ENCODE peak calls at places on chromosomes 7 and 10, in ten cellular contexts. A is left ventricle myocardium inferior, B is lower leg skin, K is GM06990, H is adrenal gland, R is brain microvascular endothelial cell, M is AG04450, G is PC-3, U is WERI-Rb-1, S is transverse colon. C is an unnamed sample.

GRCh38 chr7:21507627-21508343 is 35.1 kb upstream of the DNAH11 start:
- DNase-seq in K (no peak), S (peak; percentile 55), U (peak; percentile 47), H (peak; percentile 80), B (no peak), R (peak; percentile 52), A (no peak), M (peak; percentile 7), G (peak; percentile 74), C (no peak)

GRCh38 chr7:51315393-51316261 is 982 bp downstream of the COBL start:
- DNase-seq in H (no peak), A (peak; percentile 30), R (no peak), B (no peak), S (peak; percentile 78), M (no peak), G (peak; percentile 74), U (peak; percentile 28), K (no peak), C (no peak)

GRCh38 chr10:481636-482035 is 207.8 kb downstream of the DIP2C start:
- DNase-seq in H (peak; percentile 29), K (no peak), M (no peak), S (no peak), A (no peak), U (no peak), B (no peak), R (no peak), G (no peak), C (no peak)

GRCh38 chr7:110835889-110836288 is 255.0 kb upstream of the LRRN3 start:
- DNase-seq in G (no peak), H (no peak), U (no peak), B (no peak), M (no peak), A (no peak), K (no peak), R (no peak), S (no peak), C (no peak)

GRCh38 chr7:129872054-129872453 is 80.7 kb downstream of the UBE2H start:
- DNase-seq in A (no peak), R (no peak), H (no peak), U (no peak), K (no peak), G (peak; percentile 73), S (no peak), M (no peak), B (no peak), C (no peak)

GRCh38 chr7:8147760-8148463 is 114.1 kb downstream of the ICA1 start:
- DNase-seq in K (no peak), H (no peak), B (no peak), R (no peak), U (no peak), G (no peak), A (no peak), M (no peak), S (no peak), C (no peak)

GRCh38 chr7:55348502-55348901 is 16.6 kb upstream of the LANCL2 start:
- DNase-seq in U (no peak), G (peak; percentile 84), H (no peak), K (no peak), B (no peak), A (no peak), S (no peak), R (peak; percentile 19), M (no peak), C (peak; percentile 41)

GRCh38 chr7:124688991-124689390 is 76.6 kb downstream of the GPR37 start:
- DNase-seq in M (peak; percentile 68), U (no peak), R (peak; percentile 15), K (no peak), G (peak; percentile 44), B (no peak), H (no peak), A (no peak), S (no peak), C (no peak)

GRCh38 chr7:139937685-139938084 is 108.6 kb downstream of the TBXAS1 start:
- DNase-seq in A (peak; percentile 26), S (no peak), R (no peak), U (no peak), H (peak; percentile 32), K (no peak), B (no peak), M (no peak), G (no peak), C (no peak)

GRCh38 chr10:125823663-125824251 is 411 bp downstream of the BCCIP start:
- DNase-seq in M (no peak), K (peak; percentile 12), S (no peak), G (no peak), R (no peak), H (no peak), U (peak; percentile 12), B (no peak), A (no peak), C (no peak)

GRCh38 chr7:155918720-155919399 is 106.6 kb upstream of the SHH start:
- DNase-seq in R (peak; percentile 99), S (peak; percentile 72), M (peak; percentile 85), B (peak; percentile 16), G (peak; percentile 94), H (peak; percentile 76), K (no peak), A (peak; percentile 20), U (no peak), C (peak; percentile 90)

GRCh38 chr10:98055875-98056516 is 25.6 kb upstream of the CRTAC1 start:
- DNase-seq in G (peak; percentile 31), R (peak; percentile 4), B (no peak), U (no peak), M (no peak), H (no peak), K (no peak), A (no peak), S (no peak), C (no peak)

GRCh38 chr7:71133232-71133622 is 1.3 kb downstream of the GALNT17 start:
- DNase-seq in S (no peak), H (no peak), K (no peak), M (no peak), R (no peak), G (no peak), U (no peak), B (no peak), A (no peak), C (no peak)
- H3K4me3 ChIP-seq in S (no peak overlapping the region), H (no peak overlapping the region), K (no peak overlapping the region), M (no peak overlapping the region), R (no peak overlapping the region), G (no peak overlapping the region), U (no peak overlapping the region), B (no peak overlapping the region), A (peak overlapping the region; percentile 72), C (peak overlapping the region; percentile 52)

GRCh38 chr7:1925349-1925748 is 255.3 kb downstream of the ELFN1 start:
- DNase-seq in U (peak; percentile 79), G (peak; percentile 6), R (no peak), K (no peak), B (no peak), M (no peak), H (no peak), S (no peak), A (no peak), C (no peak)
- TF ChIP-seq CTCF in U (peak; percentile 72), G (peak; percentile 48), R (peak; percentile 48), K (no peak), B (no peak), M (peak; percentile 25), H (no peak), S (no peak), A (no peak), C (peak; percentile 16)

GRCh38 chr7:18798018-18798906 is 302.7 kb downstream of the HDAC9 start:
- DNase-seq in K (no peak), S (no peak), U (no peak), H (no peak), A (no peak), B (no peak), M (no peak), R (peak; percentile 34), G (no peak), C (peak; percentile 98)

GRCh38 chr7:18799899-18800298 is 304.4 kb downstream of the HDAC9 start:
- DNase-seq in R (no peak), S (no peak), G (no peak), A (no peak), M (no peak), B (no peak), K (no peak), U (no peak), H (no peak), C (no peak)

GRCh38 chr7:18792866-18793595 is 297.5 kb downstream of the HDAC9 start:
- DNase-seq in K (no peak), H (no peak), R (peak; percentile 49), S (no peak), M (peak; percentile 48), U (no peak), G (no peak), A (no peak), B (no peak), C (no peak)

GRCh38 chr7:18796216-18796615 is 300.7 kb downstream of the HDAC9 start:
- DNase-seq in M (no peak), A (no peak), U (no peak), B (no peak), G (no peak), S (no peak), H (no peak), K (no peak), R (no peak), C (no peak)
- H3K4me3 ChIP-seq in M (no peak overlapping the region), A (no peak overlapping the region), U (no peak overlapping the region), B (no peak overlapping the region), G (no peak overlapping the region), S (no peak overlapping the region), H (no peak overlapping the region), K (no peak overlapping the region), R (no peak overlapping the region), C (no peak overlapping the region)

DNA sequence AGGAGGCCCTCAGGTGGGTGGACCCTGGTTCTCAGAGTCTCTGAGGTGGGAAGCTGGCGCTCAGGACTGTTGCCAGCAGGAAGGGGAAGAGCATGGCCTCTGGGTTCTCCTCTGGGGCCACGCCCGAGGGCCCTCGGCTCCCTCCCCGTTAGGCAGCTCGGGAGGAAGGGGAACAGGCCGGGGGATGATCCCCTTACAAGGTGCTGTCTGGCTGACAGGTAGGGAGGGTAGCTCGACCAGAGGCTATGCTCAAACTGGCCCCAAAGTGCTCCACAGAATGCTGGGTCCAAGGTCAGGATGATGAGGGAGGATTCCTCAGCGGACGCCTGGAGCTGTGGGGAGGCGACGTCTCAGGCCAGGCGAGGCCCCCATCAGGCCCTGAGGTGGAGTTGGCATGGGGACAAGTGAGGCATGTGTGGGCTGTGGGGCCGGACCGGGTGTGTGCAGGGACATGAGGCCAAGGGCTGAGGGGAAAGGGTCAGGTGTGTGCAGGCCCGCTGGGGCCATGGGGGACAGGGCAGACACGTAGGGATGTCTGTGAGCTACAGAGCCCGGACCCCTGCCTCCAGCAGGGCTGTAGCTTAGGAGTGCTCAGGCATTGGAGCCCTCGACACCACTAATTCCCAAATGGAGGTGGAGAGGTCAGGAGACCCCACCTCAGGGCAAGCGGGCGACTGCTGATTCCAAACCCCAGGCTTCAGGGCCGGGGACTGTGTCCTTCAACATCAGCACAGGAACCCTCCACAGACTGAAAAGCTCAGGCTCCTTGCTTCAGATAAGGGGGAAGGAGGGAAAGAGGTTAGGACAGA is 17.1 kb downstream of the POLL start:
- DNase-seq in U (no peak), S (no peak), A (no peak), R (no peak), B (no peak), K (no peak), G (peak; percentile 9), H (no peak), M (no peak), C (no peak)
- TF ChIP-seq CTCF in U (no peak), S (no peak), A (no peak), R (no peak), B (no peak), K (no peak), G (no peak), H (no peak), M (no peak), C (no peak)